ENCODE peak calls at places on chromosomes 2 and 18, in six cellular contexts. One of them, this sample, is unnamed. For H3K4me1, the result is how much of the 10 kb centered on the place peaks cover.

GRCh38 chr2:68251855-68252406 is 401 bp downstream of the PPP3R1 start:
- DNase-seq in foreskin keratinocyte: no peak
- DNase-seq in tibial nerve: no peak
- DNase-seq in left ventricle myocardium inferior: peak
- DNase-seq in upper lobe of right lung: peak
- DNase-seq in A549: no peak
- DNase-seq in this sample: no peak

GRCh38 chr2:12046641-12047040 is 300.2 kb downstream of the LPIN1 start:
- DNase-seq in foreskin keratinocyte: peak
- DNase-seq in tibial nerve: no peak
- DNase-seq in left ventricle myocardium inferior: no peak
- DNase-seq in upper lobe of right lung: no peak
- DNase-seq in A549: no peak
- DNase-seq in this sample: peak

GRCh38 chr2:142724186-142724585 is 153.3 kb upstream of the KYNU start:
- DNase-seq in foreskin keratinocyte: no peak
- DNase-seq in tibial nerve: no peak
- DNase-seq in left ventricle myocardium inferior: no peak
- DNase-seq in upper lobe of right lung: no peak
- DNase-seq in A549: no peak
- DNase-seq in this sample: no peak

GRCh38 chr18:58580623-58581022 is 48.3 kb downstream of the ALPK2 start:
- DNase-seq in foreskin keratinocyte: no peak
- DNase-seq in tibial nerve: no peak
- DNase-seq in left ventricle myocardium inferior: no peak
- DNase-seq in upper lobe of right lung: no peak
- DNase-seq in A549: no peak
- DNase-seq in this sample: peak

GRCh38 chr2:173906626-173907025 is 58.5 kb downstream of the SP3 start:
- DNase-seq in foreskin keratinocyte: no peak
- DNase-seq in tibial nerve: no peak
- DNase-seq in left ventricle myocardium inferior: no peak
- DNase-seq in upper lobe of right lung: no peak
- DNase-seq in A549: no peak
- DNase-seq in this sample: no peak

GRCh38 chr2:179521944-179522343 is 257.3 kb upstream of the SESTD1 start:
- DNase-seq in foreskin keratinocyte: no peak
- DNase-seq in tibial nerve: no peak
- DNase-seq in left ventricle myocardium inferior: no peak
- DNase-seq in upper lobe of right lung: no peak
- DNase-seq in A549: no peak
- DNase-seq in this sample: no peak

GRCh38 chr2:43059183-43059897 is 167.1 kb downstream of the ZFP36L2 start:
- DNase-seq in foreskin keratinocyte: peak
- DNase-seq in tibial nerve: no peak
- DNase-seq in left ventricle myocardium inferior: peak
- DNase-seq in upper lobe of right lung: peak
- DNase-seq in A549: no peak
- DNase-seq in this sample: peak

GRCh38 chr18:57789105-57789504 is 14.0 kb downstream of the ATP8B1 start:
- DNase-seq in foreskin keratinocyte: no peak
- DNase-seq in tibial nerve: no peak
- DNase-seq in left ventricle myocardium inferior: no peak
- DNase-seq in upper lobe of right lung: no peak
- DNase-seq in A549: no peak
- DNase-seq in this sample: peak

GRCh38 chr18:42052137-42052708 is 97.2 kb downstream of the PIK3C3 start:
- DNase-seq in foreskin keratinocyte: no peak
- DNase-seq in tibial nerve: no peak
- DNase-seq in left ventricle myocardium inferior: no peak
- DNase-seq in upper lobe of right lung: no peak
- DNase-seq in A549: no peak
- DNase-seq in this sample: peak

GRCh38 chr18:68735498-68736343 is 20.8 kb upstream of the TMX3 start:
- DNase-seq in foreskin keratinocyte: no peak
- DNase-seq in tibial nerve: no peak
- DNase-seq in left ventricle myocardium inferior: no peak
- DNase-seq in upper lobe of right lung: no peak
- DNase-seq in A549: peak
- DNase-seq in this sample: peak

GRCh38 chr18:36856815-36857214 is 27.9 kb downstream of the KIAA1328 start:
- DNase-seq in foreskin keratinocyte: no peak
- DNase-seq in tibial nerve: no peak
- DNase-seq in left ventricle myocardium inferior: no peak
- DNase-seq in upper lobe of right lung: no peak
- DNase-seq in A549: no peak
- DNase-seq in this sample: no peak

GRCh38 chr2:162629499-162629898 is 209.1 kb downstream of the KCNH7 start:
- DNase-seq in foreskin keratinocyte: no peak
- DNase-seq in tibial nerve: no peak
- DNase-seq in left ventricle myocardium inferior: no peak
- DNase-seq in upper lobe of right lung: no peak
- DNase-seq in A549: no peak
- DNase-seq in this sample: no peak

GRCh38 chr2:73830871-73831401 is 2.2 kb downstream of the STAMBP start:
- DNase-seq in foreskin keratinocyte: peak
- DNase-seq in tibial nerve: no peak
- DNase-seq in left ventricle myocardium inferior: no peak
- DNase-seq in upper lobe of right lung: no peak
- DNase-seq in A549: no peak
- DNase-seq in this sample: peak

GRCh38 chr2:177852389-177852788 is 220.2 kb downstream of the PDE11A start:
- DNase-seq in foreskin keratinocyte: no peak
- DNase-seq in tibial nerve: no peak
- DNase-seq in left ventricle myocardium inferior: no peak
- DNase-seq in upper lobe of right lung: no peak
- DNase-seq in A549: no peak
- DNase-seq in this sample: no peak

GRCh38 chr2:75311993-75312392 is 112.7 kb upstream of the TACR1 start:
- DNase-seq in foreskin keratinocyte: no peak
- DNase-seq in tibial nerve: no peak
- DNase-seq in left ventricle myocardium inferior: no peak
- DNase-seq in upper lobe of right lung: no peak
- DNase-seq in A549: no peak
- DNase-seq in this sample: no peak

GRCh38 chr2:71070294-71071025 is 2.0 kb downstream of the NAGK start:
- DNase-seq in foreskin keratinocyte: peak
- DNase-seq in tibial nerve: no peak
- DNase-seq in left ventricle myocardium inferior: no peak
- DNase-seq in upper lobe of right lung: no peak
- DNase-seq in A549: peak
- DNase-seq in this sample: peak

GRCh38 chr2:168907940-168908662 is 7.0 kb downstream of the G6PC2 start:
- DNase-seq in foreskin keratinocyte: no peak
- DNase-seq in tibial nerve: no peak
- DNase-seq in left ventricle myocardium inferior: no peak
- DNase-seq in upper lobe of right lung: no peak
- DNase-seq in A549: no peak
- DNase-seq in this sample: no peak

GRCh38 chr18:50866765-50867164 is 12.2 kb upstream of the ME2 start:
- DNase-seq in foreskin keratinocyte: no peak
- DNase-seq in tibial nerve: no peak
- DNase-seq in left ventricle myocardium inferior: no peak
- DNase-seq in upper lobe of right lung: no peak
- DNase-seq in A549: no peak
- DNase-seq in this sample: peak
- TF ChIP-seq CTCF in foreskin keratinocyte: peak
- TF ChIP-seq CTCF in tibial nerve: no peak
- TF ChIP-seq CTCF in left ventricle myocardium inferior: peak
- TF ChIP-seq CTCF in upper lobe of right lung: no peak
- TF ChIP-seq CTCF in A549: peak
- TF ChIP-seq CTCF in this sample: no peak

GRCh38 chr2:132588576-132588975 is 81.4 kb downstream of the LYPD1 start:
- DNase-seq in foreskin keratinocyte: no peak
- DNase-seq in tibial nerve: no peak
- DNase-seq in left ventricle myocardium inferior: no peak
- DNase-seq in upper lobe of right lung: no peak
- DNase-seq in A549: no peak
- DNase-seq in this sample: no peak

GRCh38 chr2:132586835-132587234 is 83.2 kb downstream of the LYPD1 start:
- DNase-seq in foreskin keratinocyte: no peak
- DNase-seq in tibial nerve: no peak
- DNase-seq in left ventricle myocardium inferior: no peak
- DNase-seq in upper lobe of right lung: no peak
- DNase-seq in A549: no peak
- DNase-seq in this sample: no peak

GRCh38 chr2:132583666-132584360 is 86.2 kb downstream of the LYPD1 start:
- DNase-seq in foreskin keratinocyte: no peak
- DNase-seq in tibial nerve: no peak
- DNase-seq in left ventricle myocardium inferior: no peak
- DNase-seq in upper lobe of right lung: no peak
- DNase-seq in A549: no peak
- DNase-seq in this sample: no peak

GRCh38 chr2:132584976-132585817 is 84.8 kb downstream of the LYPD1 start:
- DNase-seq in foreskin keratinocyte: no peak
- DNase-seq in tibial nerve: no peak
- DNase-seq in left ventricle myocardium inferior: no peak
- DNase-seq in upper lobe of right lung: no peak
- DNase-seq in A549: no peak
- DNase-seq in this sample: no peak

DNA sequence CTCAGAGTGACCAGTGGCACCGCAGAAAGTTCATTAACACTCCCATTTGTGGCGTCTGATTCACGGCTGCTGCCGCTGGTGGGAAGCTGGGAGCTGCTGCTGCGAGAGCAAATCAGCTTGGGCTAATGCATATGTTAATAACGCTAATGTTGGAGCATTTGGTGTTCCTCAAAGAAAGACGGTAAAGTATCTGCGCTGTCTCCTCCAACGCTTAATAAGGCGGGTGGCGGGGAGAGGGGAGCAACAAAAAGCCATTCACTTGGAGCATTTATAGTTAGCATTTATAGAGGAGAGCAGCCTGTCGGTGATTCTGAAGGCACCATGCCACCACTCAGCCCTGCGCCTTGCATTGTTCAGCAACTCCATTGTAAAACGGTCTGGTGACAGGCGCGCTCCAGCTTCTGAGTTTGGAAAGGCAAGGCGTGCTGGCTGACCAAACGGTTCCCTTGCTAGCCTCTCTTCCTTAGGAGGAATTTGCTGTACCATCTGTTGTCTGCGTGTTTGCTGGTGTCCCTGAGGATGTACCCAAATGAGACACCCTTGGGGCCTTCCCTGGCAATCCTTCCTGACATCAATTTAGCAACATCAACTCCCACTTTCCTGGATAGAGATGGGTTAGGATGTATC is 83.9 kb downstream of the LYPD1 start:
- DNase-seq in foreskin keratinocyte: no peak
- DNase-seq in tibial nerve: no peak
- DNase-seq in left ventricle myocardium inferior: no peak
- DNase-seq in upper lobe of right lung: no peak
- DNase-seq in A549: no peak
- DNase-seq in this sample: no peak
- H3K27ac ChIP-seq in foreskin keratinocyte: no peak
- H3K27ac ChIP-seq in tibial nerve: no peak
- H3K27ac ChIP-seq in left ventricle myocardium inferior: no peak
- H3K27ac ChIP-seq in upper lobe of right lung: no peak
- H3K27ac ChIP-seq in A549: no peak
- H3K27ac ChIP-seq in this sample: no peak

GRCh38 chr18:49055196-49055595 is 104.4 kb upstream of the SMAD7 start:
- DNase-seq in foreskin keratinocyte: no peak
- DNase-seq in tibial nerve: no peak
- DNase-seq in left ventricle myocardium inferior: no peak
- DNase-seq in upper lobe of right lung: no peak
- DNase-seq in A549: no peak
- DNase-seq in this sample: no peak
- H3K4me1 ChIP-seq in foreskin keratinocyte: under half
- H3K4me1 ChIP-seq in tibial nerve: under half
- H3K4me1 ChIP-seq in left ventricle myocardium inferior: under half
- H3K4me1 ChIP-seq in upper lobe of right lung: under half
- H3K4me1 ChIP-seq in A549: under half
- H3K4me1 ChIP-seq in this sample: under half

DNA sequence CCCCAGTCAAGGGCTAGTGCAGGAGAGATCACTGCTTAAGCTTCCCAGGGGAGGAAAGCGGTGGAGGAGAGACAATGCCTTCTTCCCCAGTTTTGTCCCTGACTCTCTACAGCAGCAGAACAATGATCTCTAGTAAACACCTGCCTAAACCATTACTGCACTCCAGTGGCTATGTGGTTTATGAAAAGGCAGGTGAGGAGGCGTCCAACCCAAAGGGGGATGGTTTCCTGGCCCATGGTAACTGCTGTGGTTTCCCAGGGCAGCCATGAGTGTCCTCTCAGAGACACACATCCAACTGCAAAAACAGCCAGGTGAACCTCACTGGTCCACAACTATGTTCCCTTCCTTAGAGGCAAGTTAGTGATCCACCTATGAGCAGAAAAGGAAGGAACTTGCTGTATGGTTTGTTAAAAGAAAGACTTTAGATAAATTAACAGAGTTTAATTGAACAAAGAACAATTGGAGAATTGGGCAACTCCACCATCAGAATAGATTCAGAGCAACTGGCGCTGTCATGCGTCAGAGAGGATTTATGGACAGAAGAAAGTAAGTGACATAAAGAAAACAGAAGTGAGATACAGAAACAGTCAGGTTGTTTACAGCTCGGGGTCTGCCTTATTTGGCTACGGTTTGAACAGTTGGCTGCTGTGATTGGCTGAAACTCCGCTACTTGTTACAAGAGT is 4.8 kb upstream of the TTC39C start:
- DNase-seq in foreskin keratinocyte: no peak
- DNase-seq in tibial nerve: no peak
- DNase-seq in left ventricle myocardium inferior: no peak
- DNase-seq in upper lobe of right lung: no peak
- DNase-seq in A549: no peak
- DNase-seq in this sample: no peak
- TF ChIP-seq CTCF in foreskin keratinocyte: no peak
- TF ChIP-seq CTCF in tibial nerve: no peak
- TF ChIP-seq CTCF in left ventricle myocardium inferior: no peak
- TF ChIP-seq CTCF in upper lobe of right lung: no peak
- TF ChIP-seq CTCF in A549: no peak
- TF ChIP-seq CTCF in this sample: no peak

DNA sequence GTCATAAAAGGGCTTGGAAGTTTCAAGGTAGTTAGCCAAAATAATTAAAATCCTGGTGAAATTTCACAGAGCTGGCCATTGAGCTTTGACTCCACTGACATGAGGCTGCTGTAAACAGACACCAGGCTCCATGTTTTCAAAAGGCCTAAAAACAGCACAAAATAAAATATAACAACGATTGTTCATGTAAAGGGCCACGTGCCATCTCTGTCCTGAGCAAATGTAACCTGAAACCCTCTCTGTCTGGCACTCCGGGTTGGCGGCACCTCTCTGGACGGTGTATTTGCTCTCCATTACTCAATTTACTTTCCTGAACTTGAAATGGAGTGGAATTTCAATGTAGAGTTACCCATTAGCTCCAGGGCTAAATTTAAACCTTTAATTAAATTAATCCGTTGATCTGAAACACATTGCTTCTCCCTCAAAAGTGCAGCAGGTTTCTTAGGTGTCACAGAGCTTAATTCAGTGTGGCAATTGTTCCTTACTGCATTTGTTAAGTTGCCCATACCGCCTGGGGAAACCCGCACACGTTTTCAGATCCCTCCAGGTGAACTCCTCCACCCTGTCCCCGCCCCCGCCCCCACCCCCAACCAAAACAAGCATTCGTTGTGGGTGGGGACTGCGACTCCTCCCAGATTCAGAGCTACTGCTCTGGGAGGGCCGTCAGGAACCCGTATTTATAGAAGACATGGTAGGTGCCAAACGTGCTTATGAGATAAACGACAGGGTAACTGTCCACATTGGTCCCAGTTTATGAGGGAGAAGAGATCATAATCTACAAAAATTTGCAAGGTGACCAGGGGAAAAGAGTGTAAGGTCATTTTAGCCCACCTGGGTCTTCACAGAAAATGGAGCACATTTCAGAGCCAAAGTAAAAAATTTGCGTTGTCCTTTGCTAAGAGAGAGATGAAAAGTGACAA is 1.2 kb upstream of the CABLES1 start:
- DNase-seq in foreskin keratinocyte: no peak
- DNase-seq in tibial nerve: no peak
- DNase-seq in left ventricle myocardium inferior: no peak
- DNase-seq in upper lobe of right lung: peak
- DNase-seq in A549: peak
- DNase-seq in this sample: no peak
- H3K27ac ChIP-seq in foreskin keratinocyte: no peak
- H3K27ac ChIP-seq in tibial nerve: no peak
- H3K27ac ChIP-seq in left ventricle myocardium inferior: peak
- H3K27ac ChIP-seq in upper lobe of right lung: peak
- H3K27ac ChIP-seq in A549: peak
- H3K27ac ChIP-seq in this sample: no peak